ENCODE peak calls at places on chromosome 22, in eight cellular contexts. T is NCI-H1417; A is KG1; W is CD8-positive, alpha-beta memory T cell; H is SJSA1; V is NCI-H1092 treated with DMSO at 0.1 percent for 48 hours; E is right atrium auricular region; N is HT1080. J is an unnamed sample.
A peak's percentile ranks its signal among the peaks of the same experiment; 100 is the strongest.

GRCh38 chr22:30717331-30717921 is 22.8 kb downstream of the OSBP2 start:
- DNase-seq in H (peak; percentile 51), T (no peak), V (no peak), N (peak; percentile 97), E (no peak), W (no peak), A (no peak), J (no peak)

GRCh38 chr22:42769574-42770447 is 49.1 kb upstream of the A4GALT start:
- DNase-seq in H (peak; percentile 84), E (peak; percentile 90), T (no peak), W (no peak), V (no peak), N (peak; percentile 27), A (no peak), J (no peak)

GRCh38 chr22:47891609-47892008 is 1129.2 kb downstream of the TBC1D22A start:
- DNase-seq in E (no peak), A (no peak), V (no peak), T (no peak), W (no peak), N (no peak), H (no peak), J (no peak)

GRCh38 chr22:49930596-49931412 is 12.4 kb downstream of the CRELD2 start:
- DNase-seq in E (peak; percentile 89), W (no peak), A (peak; percentile 55), V (peak; percentile 8), N (peak; percentile 83), T (peak; percentile 84), H (peak; percentile 75), J (peak; percentile 90)

GRCh38 chr22:42799061-42799460 is 58.0 kb downstream of the ARFGAP3 start:
- DNase-seq in N (no peak), A (no peak), W (no peak), V (no peak), H (no peak), E (no peak), T (no peak), J (no peak)

GRCh38 chr22:44542561-44543222 is 44.7 kb upstream of the RTL6 start:
- DNase-seq in N (no peak), H (no peak), A (no peak), W (no peak), E (no peak), T (peak; percentile 34), V (peak; percentile 69), J (no peak)

GRCh38 chr22:30969532-30970355 is 679 bp downstream of the TUG1 start:
- DNase-seq in T (no peak), V (no peak), W (no peak), E (no peak), A (no peak), N (peak; percentile 17), H (peak; percentile 49), J (peak; percentile 24)

GRCh38 chr22:50002791-50003190 is 9.8 kb downstream of the IL17REL start:
- DNase-seq in W (no peak), V (no peak), H (no peak), T (no peak), N (peak; percentile 13), E (no peak), A (no peak), J (no peak)

GRCh38 chr22:45398214-45398613 is 15.2 kb downstream of the SMC1B start:
- DNase-seq in T (no peak), H (no peak), W (no peak), A (no peak), N (no peak), E (no peak), V (no peak), J (no peak)

GRCh38 chr22:22702159-22702873 is 57.9 kb downstream of the GGTLC2 start:
- DNase-seq in V (no peak), N (no peak), W (no peak), H (no peak), T (peak; percentile 2), A (no peak), E (no peak), J (no peak)

GRCh38 chr22:24389680-24390079 is 37.7 kb upstream of the ADORA2A start:
- DNase-seq in N (no peak), T (no peak), V (no peak), E (no peak), H (no peak), W (no peak), A (no peak), J (no peak)

GRCh38 chr22:17098379-17098819 is 13.6 kb downstream of the IL17RA start:
- DNase-seq in T (no peak), E (no peak), A (peak; percentile 40), V (no peak), W (no peak), N (peak; percentile 22), H (no peak), J (peak; percentile 99)

GRCh38 chr22:31327786-31328544 is 18.2 kb downstream of the PATZ1 start:
- DNase-seq in V (no peak), A (no peak), H (no peak), W (no peak), T (no peak), E (no peak), N (no peak), J (no peak)

GRCh38 chr22:26416670-26417270 is 12.3 kb upstream of the ASPHD2 start:
- DNase-seq in N (peak; percentile 86), H (peak; percentile 71), A (no peak), V (no peak), E (no peak), W (no peak), T (no peak), J (no peak)

GRCh38 chr22:44580176-44580575 is 82.1 kb upstream of the RTL6 start:
- DNase-seq in E (no peak), H (peak; percentile 28), A (no peak), W (no peak), T (no peak), N (no peak), V (no peak), J (no peak)